ENCODE peak calls at places on chromosome 1, in ten cellular contexts. One of them, this sample, is unnamed.

GRCh38 chr1:45545553-45546310 is 4.9 kb upstream of the AKR1A1 start:
- DNase-seq in brain microvascular endothelial cell: no peak
- DNase-seq in right lobe of liver: no peak
- DNase-seq in fibroblast of lung: no peak
- DNase-seq in left ventricle myocardium inferior: no peak
- DNase-seq in body of pancreas: no peak
- DNase-seq in nephron progenitor cell: no peak
- DNase-seq in progenitor cell of endocrine pancreas: no peak
- DNase-seq in heart left ventricle: no peak
- DNase-seq in retinal pigment epithelial cell: no peak
- DNase-seq in this sample: no peak

GRCh38 chr1:221868894-221869293 is 127.0 kb upstream of the DUSP10 start:
- DNase-seq in brain microvascular endothelial cell: peak
- DNase-seq in right lobe of liver: no peak
- DNase-seq in fibroblast of lung: peak
- DNase-seq in left ventricle myocardium inferior: no peak
- DNase-seq in body of pancreas: no peak
- DNase-seq in nephron progenitor cell: no peak
- DNase-seq in progenitor cell of endocrine pancreas: no peak
- DNase-seq in heart left ventricle: no peak
- DNase-seq in retinal pigment epithelial cell: peak
- DNase-seq in this sample: peak

GRCh38 chr1:2789986-2790581 is 11.4 kb downstream of the TTC34 start:
- DNase-seq in brain microvascular endothelial cell: no peak
- DNase-seq in right lobe of liver: peak
- DNase-seq in fibroblast of lung: no peak
- DNase-seq in left ventricle myocardium inferior: no peak
- DNase-seq in body of pancreas: no peak
- DNase-seq in nephron progenitor cell: no peak
- DNase-seq in progenitor cell of endocrine pancreas: no peak
- DNase-seq in heart left ventricle: peak
- DNase-seq in retinal pigment epithelial cell: no peak
- DNase-seq in this sample: no peak

GRCh38 chr1:21323091-21323490 is 32.8 kb upstream of the ECE1 start:
- DNase-seq in brain microvascular endothelial cell: no peak
- DNase-seq in right lobe of liver: no peak
- DNase-seq in fibroblast of lung: peak
- DNase-seq in left ventricle myocardium inferior: no peak
- DNase-seq in body of pancreas: no peak
- DNase-seq in nephron progenitor cell: no peak
- DNase-seq in progenitor cell of endocrine pancreas: no peak
- DNase-seq in heart left ventricle: no peak
- DNase-seq in retinal pigment epithelial cell: no peak
- DNase-seq in this sample: no peak

GRCh38 chr1:187959062-187959461 is 1130.3 kb downstream of the PLA2G4A start:
- DNase-seq in brain microvascular endothelial cell: no peak
- DNase-seq in right lobe of liver: no peak
- DNase-seq in fibroblast of lung: no peak
- DNase-seq in left ventricle myocardium inferior: no peak
- DNase-seq in body of pancreas: no peak
- DNase-seq in nephron progenitor cell: no peak
- DNase-seq in progenitor cell of endocrine pancreas: no peak
- DNase-seq in heart left ventricle: no peak
- DNase-seq in retinal pigment epithelial cell: no peak
- DNase-seq in this sample: no peak

GRCh38 chr1:18353992-18354391 is 126.7 kb upstream of the KLHDC7A start:
- DNase-seq in brain microvascular endothelial cell: no peak
- DNase-seq in right lobe of liver: no peak
- DNase-seq in fibroblast of lung: no peak
- DNase-seq in left ventricle myocardium inferior: no peak
- DNase-seq in body of pancreas: no peak
- DNase-seq in nephron progenitor cell: no peak
- DNase-seq in progenitor cell of endocrine pancreas: no peak
- DNase-seq in heart left ventricle: no peak
- DNase-seq in retinal pigment epithelial cell: no peak
- DNase-seq in this sample: no peak

GRCh38 chr1:57235782-57236181 is 188.1 kb downstream of the DAB1 start:
- DNase-seq in brain microvascular endothelial cell: no peak
- DNase-seq in right lobe of liver: no peak
- DNase-seq in fibroblast of lung: no peak
- DNase-seq in left ventricle myocardium inferior: no peak
- DNase-seq in body of pancreas: no peak
- DNase-seq in nephron progenitor cell: no peak
- DNase-seq in progenitor cell of endocrine pancreas: no peak
- DNase-seq in heart left ventricle: no peak
- DNase-seq in retinal pigment epithelial cell: no peak
- DNase-seq in this sample: no peak

GRCh38 chr1:104574619-104575018 is 824.9 kb downstream of the AMY1C start:
- DNase-seq in brain microvascular endothelial cell: no peak
- DNase-seq in right lobe of liver: no peak
- DNase-seq in fibroblast of lung: no peak
- DNase-seq in left ventricle myocardium inferior: no peak
- DNase-seq in body of pancreas: no peak
- DNase-seq in nephron progenitor cell: no peak
- DNase-seq in progenitor cell of endocrine pancreas: no peak
- DNase-seq in heart left ventricle: no peak
- DNase-seq in retinal pigment epithelial cell: no peak
- DNase-seq in this sample: no peak

GRCh38 chr1:241603626-241604337 is 36.4 kb downstream of the CHML start:
- DNase-seq in brain microvascular endothelial cell: peak
- DNase-seq in right lobe of liver: no peak
- DNase-seq in fibroblast of lung: peak
- DNase-seq in left ventricle myocardium inferior: no peak
- DNase-seq in body of pancreas: no peak
- DNase-seq in nephron progenitor cell: no peak
- DNase-seq in progenitor cell of endocrine pancreas: no peak
- DNase-seq in heart left ventricle: no peak
- DNase-seq in retinal pigment epithelial cell: no peak
- DNase-seq in this sample: no peak

GRCh38 chr1:219495737-219496408 is 117.0 kb downstream of the ZC3H11B start:
- DNase-seq in brain microvascular endothelial cell: no peak
- DNase-seq in right lobe of liver: no peak
- DNase-seq in fibroblast of lung: no peak
- DNase-seq in left ventricle myocardium inferior: no peak
- DNase-seq in body of pancreas: no peak
- DNase-seq in nephron progenitor cell: no peak
- DNase-seq in progenitor cell of endocrine pancreas: no peak
- DNase-seq in heart left ventricle: no peak
- DNase-seq in retinal pigment epithelial cell: no peak
- DNase-seq in this sample: no peak

GRCh38 chr1:181783208-181783607 is 278.3 kb downstream of the ZNF648 start:
- DNase-seq in brain microvascular endothelial cell: no peak
- DNase-seq in right lobe of liver: no peak
- DNase-seq in fibroblast of lung: no peak
- DNase-seq in left ventricle myocardium inferior: no peak
- DNase-seq in body of pancreas: no peak
- DNase-seq in nephron progenitor cell: no peak
- DNase-seq in progenitor cell of endocrine pancreas: no peak
- DNase-seq in heart left ventricle: no peak
- DNase-seq in retinal pigment epithelial cell: no peak
- DNase-seq in this sample: no peak

GRCh38 chr1:177119311-177119710 is 45.2 kb downstream of the ASTN1 start:
- DNase-seq in brain microvascular endothelial cell: no peak
- DNase-seq in right lobe of liver: no peak
- DNase-seq in fibroblast of lung: no peak
- DNase-seq in left ventricle myocardium inferior: no peak
- DNase-seq in body of pancreas: no peak
- DNase-seq in nephron progenitor cell: no peak
- DNase-seq in progenitor cell of endocrine pancreas: no peak
- DNase-seq in heart left ventricle: no peak
- DNase-seq in retinal pigment epithelial cell: no peak
- DNase-seq in this sample: no peak

GRCh38 chr1:68373173-68373572 is 76.6 kb downstream of the RPE65 start:
- DNase-seq in brain microvascular endothelial cell: no peak
- DNase-seq in right lobe of liver: peak
- DNase-seq in fibroblast of lung: no peak
- DNase-seq in left ventricle myocardium inferior: no peak
- DNase-seq in body of pancreas: no peak
- DNase-seq in nephron progenitor cell: no peak
- DNase-seq in progenitor cell of endocrine pancreas: no peak
- DNase-seq in heart left ventricle: no peak
- DNase-seq in retinal pigment epithelial cell: no peak
- DNase-seq in this sample: no peak

GRCh38 chr1:91846007-91846620 is 39.8 kb downstream of the TGFBR3 start:
- DNase-seq in brain microvascular endothelial cell: no peak
- DNase-seq in right lobe of liver: no peak
- DNase-seq in fibroblast of lung: peak
- DNase-seq in left ventricle myocardium inferior: no peak
- DNase-seq in body of pancreas: peak
- DNase-seq in nephron progenitor cell: no peak
- DNase-seq in progenitor cell of endocrine pancreas: no peak
- DNase-seq in heart left ventricle: no peak
- DNase-seq in retinal pigment epithelial cell: peak
- DNase-seq in this sample: peak

GRCh38 chr1:153794671-153795324 is 19.6 kb downstream of the SLC27A3 start:
- DNase-seq in brain microvascular endothelial cell: no peak
- DNase-seq in right lobe of liver: no peak
- DNase-seq in fibroblast of lung: no peak
- DNase-seq in left ventricle myocardium inferior: no peak
- DNase-seq in body of pancreas: no peak
- DNase-seq in nephron progenitor cell: peak
- DNase-seq in progenitor cell of endocrine pancreas: no peak
- DNase-seq in heart left ventricle: peak
- DNase-seq in retinal pigment epithelial cell: no peak
- DNase-seq in this sample: no peak

GRCh38 chr1:71269823-71270222 is 189.0 kb upstream of the ZRANB2 start:
- DNase-seq in brain microvascular endothelial cell: no peak
- DNase-seq in right lobe of liver: no peak
- DNase-seq in fibroblast of lung: no peak
- DNase-seq in left ventricle myocardium inferior: no peak
- DNase-seq in body of pancreas: no peak
- DNase-seq in nephron progenitor cell: no peak
- DNase-seq in progenitor cell of endocrine pancreas: no peak
- DNase-seq in heart left ventricle: no peak
- DNase-seq in retinal pigment epithelial cell: no peak
- DNase-seq in this sample: no peak

DNA sequence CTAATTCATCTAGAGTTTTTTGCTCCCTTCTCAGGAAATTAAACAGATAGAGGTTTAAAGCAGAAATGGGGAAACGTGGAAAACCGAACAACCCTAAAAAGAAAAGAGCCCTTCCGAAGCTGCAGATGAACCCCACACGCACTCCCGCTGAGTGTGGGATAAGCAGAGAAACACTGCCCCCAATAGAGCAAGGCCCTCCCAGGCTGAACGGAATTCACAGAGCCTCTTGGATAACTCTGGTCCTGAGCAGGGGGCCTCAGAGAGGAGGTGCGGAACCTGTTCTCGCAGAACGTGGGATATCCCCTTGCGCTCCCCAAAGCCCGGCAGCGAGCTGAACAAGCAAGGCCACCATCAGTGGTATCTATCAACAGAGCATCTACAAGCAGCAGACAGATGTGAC is 44.9 kb downstream of the SSBP3 start:
- DNase-seq in brain microvascular endothelial cell: no peak
- DNase-seq in right lobe of liver: no peak
- DNase-seq in fibroblast of lung: no peak
- DNase-seq in left ventricle myocardium inferior: no peak
- DNase-seq in body of pancreas: no peak
- DNase-seq in nephron progenitor cell: no peak
- DNase-seq in progenitor cell of endocrine pancreas: no peak
- DNase-seq in heart left ventricle: no peak
- DNase-seq in retinal pigment epithelial cell: no peak
- DNase-seq in this sample: no peak
- TF ChIP-seq CTCF in brain microvascular endothelial cell: peak
- TF ChIP-seq CTCF in right lobe of liver: no peak
- TF ChIP-seq CTCF in fibroblast of lung: no peak
- TF ChIP-seq CTCF in left ventricle myocardium inferior: peak
- TF ChIP-seq CTCF in body of pancreas: no peak
- TF ChIP-seq CTCF in nephron progenitor cell: no peak
- TF ChIP-seq CTCF in progenitor cell of endocrine pancreas: no peak
- TF ChIP-seq CTCF in heart left ventricle: no peak
- TF ChIP-seq CTCF in retinal pigment epithelial cell: no peak
- TF ChIP-seq CTCF in this sample: no peak

GRCh38 chr1:99737016-99737415 is 29.4 kb downstream of the FRRS1 start:
- DNase-seq in brain microvascular endothelial cell: peak
- DNase-seq in right lobe of liver: no peak
- DNase-seq in fibroblast of lung: peak
- DNase-seq in left ventricle myocardium inferior: no peak
- DNase-seq in body of pancreas: no peak
- DNase-seq in nephron progenitor cell: peak
- DNase-seq in progenitor cell of endocrine pancreas: no peak
- DNase-seq in heart left ventricle: no peak
- DNase-seq in retinal pigment epithelial cell: peak
- DNase-seq in this sample: peak
- TF ChIP-seq CTCF in brain microvascular endothelial cell: peak
- TF ChIP-seq CTCF in right lobe of liver: peak
- TF ChIP-seq CTCF in fibroblast of lung: peak
- TF ChIP-seq CTCF in left ventricle myocardium inferior: peak
- TF ChIP-seq CTCF in body of pancreas: no peak
- TF ChIP-seq CTCF in nephron progenitor cell: peak
- TF ChIP-seq CTCF in progenitor cell of endocrine pancreas: peak
- TF ChIP-seq CTCF in heart left ventricle: peak
- TF ChIP-seq CTCF in retinal pigment epithelial cell: peak
- TF ChIP-seq CTCF in this sample: peak

DNA sequence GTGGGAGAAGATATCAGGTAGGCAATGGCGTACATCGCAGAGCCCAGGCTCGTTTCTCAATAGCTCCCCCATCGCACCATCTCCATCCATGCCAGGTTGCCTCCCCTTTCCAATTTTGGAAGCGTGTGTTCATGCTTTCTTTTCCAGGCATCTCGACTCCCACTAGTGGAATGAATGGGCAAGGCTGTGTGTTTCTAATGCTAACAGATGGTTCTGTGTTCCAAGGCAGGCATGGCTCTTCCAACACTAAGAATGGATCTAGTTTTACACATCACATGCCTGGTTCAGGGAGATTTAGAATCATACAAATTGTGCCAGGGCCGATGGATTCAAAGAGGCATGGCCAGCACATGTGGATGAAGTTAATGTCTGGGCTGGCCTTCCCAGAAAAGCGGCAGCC is 438.6 kb downstream of the PRDM2 start:
- DNase-seq in brain microvascular endothelial cell: no peak
- DNase-seq in right lobe of liver: no peak
- DNase-seq in fibroblast of lung: no peak
- DNase-seq in left ventricle myocardium inferior: no peak
- DNase-seq in body of pancreas: no peak
- DNase-seq in nephron progenitor cell: no peak
- DNase-seq in progenitor cell of endocrine pancreas: no peak
- DNase-seq in heart left ventricle: no peak
- DNase-seq in retinal pigment epithelial cell: no peak
- DNase-seq in this sample: no peak
- TF ChIP-seq CTCF in brain microvascular endothelial cell: no peak
- TF ChIP-seq CTCF in right lobe of liver: no peak
- TF ChIP-seq CTCF in fibroblast of lung: peak
- TF ChIP-seq CTCF in left ventricle myocardium inferior: peak
- TF ChIP-seq CTCF in body of pancreas: no peak
- TF ChIP-seq CTCF in nephron progenitor cell: no peak
- TF ChIP-seq CTCF in progenitor cell of endocrine pancreas: no peak
- TF ChIP-seq CTCF in heart left ventricle: no peak
- TF ChIP-seq CTCF in retinal pigment epithelial cell: peak
- TF ChIP-seq CTCF in this sample: peak

DNA sequence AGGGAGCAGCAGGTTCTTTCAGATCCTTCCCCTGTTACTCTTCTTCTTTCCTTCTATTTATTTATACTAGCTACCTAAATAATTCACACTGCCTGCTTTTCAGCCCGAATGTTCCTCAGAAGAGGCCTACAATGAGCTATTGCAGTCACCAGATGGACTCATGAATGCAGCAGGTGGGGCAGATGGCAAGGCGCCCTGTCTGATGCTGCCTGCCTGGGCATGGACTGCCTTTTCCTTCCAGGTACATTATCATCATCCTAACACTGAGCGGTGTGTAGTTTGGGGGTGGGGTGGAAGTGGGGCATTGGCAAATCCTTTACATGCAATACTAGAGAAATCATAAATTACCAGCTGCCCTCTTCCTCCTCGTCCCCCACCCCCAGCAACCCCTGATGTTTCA is 17.5 kb downstream of the ESRRG start:
- DNase-seq in brain microvascular endothelial cell: no peak
- DNase-seq in right lobe of liver: no peak
- DNase-seq in fibroblast of lung: no peak
- DNase-seq in left ventricle myocardium inferior: peak
- DNase-seq in body of pancreas: peak
- DNase-seq in nephron progenitor cell: no peak
- DNase-seq in progenitor cell of endocrine pancreas: no peak
- DNase-seq in heart left ventricle: no peak
- DNase-seq in retinal pigment epithelial cell: no peak
- DNase-seq in this sample: no peak
- TF ChIP-seq CTCF in brain microvascular endothelial cell: no peak
- TF ChIP-seq CTCF in right lobe of liver: no peak
- TF ChIP-seq CTCF in fibroblast of lung: no peak
- TF ChIP-seq CTCF in left ventricle myocardium inferior: no peak
- TF ChIP-seq CTCF in body of pancreas: no peak
- TF ChIP-seq CTCF in nephron progenitor cell: no peak
- TF ChIP-seq CTCF in progenitor cell of endocrine pancreas: no peak
- TF ChIP-seq CTCF in heart left ventricle: no peak
- TF ChIP-seq CTCF in retinal pigment epithelial cell: no peak
- TF ChIP-seq CTCF in this sample: no peak